ENCODE peak calls at places on chromosomes 11 and 22, in four cellular contexts. B is Calu3, G is head of caudate nucleus, X is NCI-H1417. H is an unnamed sample.

GRCh38 chr22:43867839-43868652 is 5.7 kb upstream of the SULT4A1 start:
- DNase-seq in B (peak; percentile 67), G (no peak), X (no peak), H (peak; percentile 55)

GRCh38 chr11:101915811-101916291 is 471 bp downstream of the ANGPTL5 start:
- DNase-seq in B (no peak), G (no peak), X (peak; percentile 56), H (peak; percentile 54)

GRCh38 chr22:17855891-17856290 is 81.6 kb upstream of the BID start:
- DNase-seq in B (no peak), G (no peak), X (no peak), H (no peak)

GRCh38 chr11:112219476-112220232 is 6.6 kb upstream of the PTS start:
- DNase-seq in B (peak; percentile 33), G (peak; percentile 11), X (peak; percentile 63), H (peak; percentile 71)

GRCh38 chr11:118841469-118842222 is 42.0 kb upstream of the CXCR5 start:
- DNase-seq in B (no peak), G (no peak), X (no peak), H (no peak)

GRCh38 chr11:88482871-88483301 is 145.3 kb upstream of the CTSC start:
- DNase-seq in B (no peak), G (no peak), X (no peak), H (no peak)

GRCh38 chr22:48376428-48376827 is 1451.2 kb downstream of the BRD1 start:
- DNase-seq in B (no peak), G (no peak), X (no peak), H (no peak)

GRCh38 chr11:14542384-14542783 is 22.2 kb upstream of the PSMA1 start:
- DNase-seq in B (no peak), G (no peak), X (peak; percentile 27), H (no peak)

GRCh38 chr11:27290261-27290660 is 72.8 kb downstream of the CCDC34 start:
- DNase-seq in B (no peak), G (no peak), X (no peak), H (peak; percentile 45)

GRCh38 chr11:96426356-96427103 is 36.7 kb downstream of the JRKL start:
- DNase-seq in B (no peak), G (peak; percentile 6), X (peak; percentile 44), H (peak; percentile 46)

GRCh38 chr11:13269775-13270174 is 7.8 kb upstream of the BMAL1 start:
- DNase-seq in B (no peak), G (no peak), X (no peak), H (peak; percentile 38)